ENCODE peak calls at places on chromosomes 3 and 15, in nine cellular contexts. T is effector memory CD4-positive, alpha-beta T cell; C is left colon; L is H54; H is mesothelial cell of epicardium; W is aorta; Q is stimulated activated CD4-positive, alpha-beta T cell treated with anti-CD3 and anti-CD28 coated beads, Interleukin-1b, Interleukin-23, amount 100 ng/mL, for 1 hour; K is kidney; A is neural crest cell. J is an unnamed sample.

GRCh38 chr3:11558002-11558401 is 85.7 kb downstream of the VGLL4 start:
- DNase-seq in A (no peak), H (no peak), K (peak; percentile 37), Q (no peak), C (no peak), L (peak; percentile 42), T (no peak), W (no peak), J (no peak)

GRCh38 chr15:69393831-69394491 is 20.2 kb upstream of the KIF23 start:
- DNase-seq in L (no peak), C (no peak), Q (no peak), W (no peak), A (no peak), H (no peak), K (no peak), T (no peak), J (no peak)

GRCh38 chr15:48059786-48060185 is 61.0 kb upstream of the SLC24A5 start:
- DNase-seq in W (peak; percentile 87), L (no peak), H (no peak), Q (no peak), C (no peak), T (no peak), K (peak; percentile 76), A (no peak), J (no peak)

GRCh38 chr3:112782481-112782880 is 64.2 kb downstream of the CD200R1L start:
- DNase-seq in T (no peak), C (no peak), K (no peak), Q (no peak), L (no peak), H (no peak), A (no peak), W (no peak), J (no peak)

GRCh38 chr3:151285940-151286339 is 7.6 kb upstream of the P2RY14 start:
- DNase-seq in L (no peak), A (no peak), K (no peak), T (no peak), Q (no peak), H (no peak), C (no peak), W (no peak), J (no peak)

GRCh38 chr15:101170568-101171350 is 81.1 kb downstream of the CHSY1 start:
- DNase-seq in T (no peak), Q (no peak), W (peak; percentile 81), H (no peak), L (peak; percentile 52), K (no peak), C (no peak), A (no peak), J (no peak)

GRCh38 chr3:36060950-36061349 is 319.4 kb upstream of the STAC start:
- DNase-seq in A (no peak), W (no peak), C (no peak), H (no peak), Q (no peak), L (no peak), K (no peak), T (no peak), J (no peak)

GRCh38 chr15:92879949-92880725 is 20.0 kb upstream of the CHD2 start:
- DNase-seq in W (no peak), T (no peak), L (no peak), Q (no peak), A (no peak), C (no peak), H (no peak), K (no peak), J (no peak)

GRCh38 chr15:44296625-44297524 is 8.4 kb downstream of the GOLM2 start:
- DNase-seq in W (no peak), C (peak; percentile 56), L (no peak), Q (no peak), H (no peak), K (peak; percentile 32), A (no peak), T (no peak), J (no peak)

GRCh38 chr15:43383070-43383469 is 12.2 kb downstream of the TUBGCP4 start:
- DNase-seq in Q (no peak), T (no peak), H (no peak), W (no peak), C (no peak), K (no peak), A (no peak), L (no peak), J (no peak)

GRCh38 chr15:59377940-59378339 is 5.3 kb upstream of the MYO1E start:
- DNase-seq in Q (no peak), T (no peak), L (no peak), K (no peak), A (no peak), H (no peak), C (no peak), W (no peak), J (no peak)

GRCh38 chr3:120622870-120623718 is 27.0 kb downstream of the NDUFB4 start:
- DNase-seq in A (peak; percentile 68), C (no peak), T (no peak), K (no peak), W (no peak), H (no peak), Q (no peak), L (peak; percentile 23), J (no peak)

GRCh38 chr15:32717290-32718081 is at the start of gene GREM1:
- DNase-seq in Q (no peak), H (peak; percentile 30), K (no peak), A (peak; percentile 8), W (no peak), C (no peak), T (no peak), L (no peak), J (no peak)

GRCh38 chr3:193960485-193961172 is 175.3 kb upstream of the HES1 start:
- DNase-seq in C (peak; percentile 91), L (no peak), H (no peak), T (no peak), Q (no peak), W (no peak), A (peak; percentile 59), K (no peak), J (no peak)

GRCh38 chr15:61841461-61841860 is 218.8 kb downstream of the VPS13C start:
- DNase-seq in H (no peak), Q (no peak), T (no peak), K (no peak), W (no peak), L (no peak), A (no peak), C (no peak), J (no peak)

GRCh38 chr3:49680493-49681231 is 6.5 kb downstream of the APEH start:
- DNase-seq in W (no peak), Q (no peak), L (no peak), A (no peak), C (no peak), T (no peak), H (no peak), K (no peak), J (no peak)

GRCh38 chr3:153070153-153070868 is 91.7 kb upstream of the RAP2B start:
- DNase-seq in W (no peak), A (no peak), T (no peak), Q (no peak), L (peak; percentile 31), K (no peak), H (no peak), C (no peak), J (no peak)

J was measured in chondrocyte.